ENCODE peak calls at places on chromosomes 1 and 21, in four cellular contexts. F, U, M and K are unnamed samples.
A peak's percentile ranks its signal among the peaks of the same experiment; 100 is the strongest.

GRCh38 chr1:15168479-15168878 is 14.9 kb downstream of the TMEM51 start:
- DNase-seq in F (no peak), U (no peak), M (no peak), K (peak; percentile 67)

GRCh38 chr1:9279172-9279840 is 13.4 kb upstream of the SPSB1 start:
- DNase-seq in U (no peak), M (no peak), F (no peak), K (no peak)

GRCh38 chr1:156538711-156539440 is 33.5 kb downstream of the IQGAP3 start:
- DNase-seq in F (no peak), U (no peak), M (peak; percentile 93), K (no peak)

GRCh38 chr21:37337831-37338230 is 28.7 kb upstream of the DYRK1A start:
- DNase-seq in U (no peak), F (no peak), M (no peak), K (no peak)

GRCh38 chr1:87888456-87888855 is 559.8 kb downstream of the LMO4 start:
- DNase-seq in M (no peak), U (no peak), F (no peak), K (no peak)

GRCh38 chr1:53517821-53518352 is 58.7 kb downstream of the DMRTB1 start:
- DNase-seq in U (no peak), F (no peak), M (no peak), K (no peak)

GRCh38 chr1:64453695-64454094 is 16.2 kb upstream of the CACHD1 start:
- DNase-seq in U (no peak), M (peak; percentile 11), F (no peak), K (no peak)

GRCh38 chr21:29719561-29719960 is 220.2 kb downstream of the GRIK1 start:
- DNase-seq in F (no peak), U (no peak), M (no peak), K (no peak)

GRCh38 chr21:34791776-34792503 is 123.1 kb downstream of the CLIC6 start:
- DNase-seq in F (no peak), U (no peak), M (no peak), K (no peak)

GRCh38 chr1:204335085-204335484 is 24.6 kb downstream of the PLEKHA6 start:
- DNase-seq in M (peak; percentile 56), F (no peak), U (no peak), K (no peak)

GRCh38 chr1:61742620-61743431 is 546 bp downstream of the PATJ start:
- DNase-seq in M (peak; percentile 74), F (no peak), U (peak; percentile 63), K (peak; percentile 54)

GRCh38 chr1:208387908-208388756 is 143.9 kb upstream of the PLXNA2 start:
- DNase-seq in M (no peak), F (no peak), U (no peak), K (no peak)

GRCh38 chr1:7667625-7668218 is 103.4 kb upstream of the VAMP3 start:
- DNase-seq in U (peak; percentile 87), F (peak; percentile 73), M (peak; percentile 86), K (peak; percentile 94)

GRCh38 chr1:197362871-197363270 is 94.8 kb downstream of the CRB1 start:
- DNase-seq in M (no peak), U (no peak), F (no peak), K (no peak)

GRCh38 chr1:16006552-16007485 is 2.8 kb downstream of the SRARP start:
- DNase-seq in F (no peak), M (peak; percentile 48), U (no peak), K (no peak)

GRCh38 chr1:227762231-227762911 is 27.1 kb downstream of the SNAP47 start:
- DNase-seq in F (peak; percentile 77), M (peak; percentile 87), U (peak; percentile 85), K (peak; percentile 88)

GRCh38 chr1:67001682-67002425 is 52.1 kb downstream of the SLC35D1 start:
- DNase-seq in U (no peak), M (no peak), F (no peak), K (no peak)

GRCh38 chr1:225873281-225873850 is 8.8 kb downstream of the TMEM63A start:
- DNase-seq in M (no peak), U (no peak), F (no peak), K (no peak)

GRCh38 chr1:48876221-48876785 is 99.6 kb upstream of the BEND5 start:
- DNase-seq in F (no peak), M (no peak), U (no peak), K (no peak)

GRCh38 chr1:119647734-119648619 is at the start of gene ZNF697:
- DNase-seq in M (peak; percentile 98), U (peak; percentile 96), F (no peak), K (peak; percentile 99)

GRCh38 chr1:169890761-169891538 is 2.7 kb downstream of the SCYL3 start:
- DNase-seq in F (no peak), U (no peak), M (peak; percentile 82), K (no peak)

GRCh38 chr21:46610018-46610701 is 5.3 kb upstream of the S100B start:
- DNase-seq in F (no peak), M (no peak), U (no peak), K (no peak)

GRCh38 chr21:28436286-28436932 is 556.3 kb downstream of the LTN1 start:
- DNase-seq in M (peak; percentile 2), F (no peak), U (peak; percentile 65), K (no peak)

GRCh38 chr1:65068202-65069011 is 79.6 kb upstream of the AK4 start:
- DNase-seq in F (no peak), U (no peak), M (peak; percentile 13), K (no peak)

GRCh38 chr1:178941849-178942248 is 71.0 kb upstream of the ANGPTL1 start:
- DNase-seq in F (no peak), M (no peak), U (no peak), K (no peak)

GRCh38 chr1:162976628-162977027 is 92.5 kb upstream of the RGS4 start:
- DNase-seq in M (no peak), F (no peak), U (no peak), K (no peak)

GRCh38 chr1:102032534-102032933 is 35.8 kb upstream of the OLFM3 start:
- DNase-seq in U (no peak), M (no peak), F (no peak), K (no peak)

GRCh38 chr1:197021716-197022115 is 44.4 kb downstream of the CFHR5 start:
- DNase-seq in M (peak; percentile 29), F (no peak), U (no peak), K (no peak)

GRCh38 chr1:244325056-244325764 is 126.5 kb downstream of the ADSS2 start:
- DNase-seq in M (no peak), U (no peak), F (no peak), K (no peak)

DNA sequence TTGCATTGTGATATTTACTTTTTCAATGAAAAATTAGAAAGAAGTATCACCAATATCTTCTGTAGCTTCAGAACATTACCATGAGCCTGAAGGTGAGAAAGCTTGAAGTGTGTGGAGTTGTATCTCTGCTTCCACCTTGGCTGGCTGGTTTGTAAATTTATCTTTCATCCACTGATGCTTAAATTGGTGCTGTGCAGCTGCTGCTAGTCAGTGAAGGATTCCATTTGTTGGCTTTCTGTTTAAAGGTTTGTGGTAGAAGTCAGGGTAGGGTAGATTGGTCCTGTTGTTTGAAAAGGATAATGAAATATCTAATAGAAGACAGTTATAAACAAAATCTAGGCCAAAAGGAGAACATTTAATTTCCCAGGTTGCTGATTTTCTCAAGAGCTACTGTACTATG is 105.7 kb downstream of the C1orf21 start:
- DNase-seq in M (no peak), F (no peak), U (no peak), K (no peak)
- H3K4me3 ChIP-seq in M (no peak overlapping the region), F (no peak overlapping the region), U (no peak overlapping the region), K (no peak overlapping the region)

GRCh38 chr1:150550222-150551048 is 1.2 kb downstream of the ADAMTSL4 start:
- DNase-seq in F (no peak), U (peak; percentile 82), M (peak; percentile 68), K (no peak)

GRCh38 chr1:150551784-150552691 is 2.8 kb downstream of the ADAMTSL4 start:
- DNase-seq in U (peak; percentile 95), M (peak; percentile 77), F (no peak), K (peak; percentile 90)

GRCh38 chr1:150552692-150553278 is 3.6 kb downstream of the ADAMTSL4 start:
- DNase-seq in U (peak; percentile 47), M (no peak), F (no peak), K (no peak)

GRCh38 chr1:150549496-150550221 is 451 bp downstream of the ADAMTSL4 start:
- DNase-seq in U (peak; percentile 63), F (no peak), M (peak; percentile 81), K (peak; percentile 62)

GRCh38 chr1:150551049-150551783 is 2.0 kb downstream of the ADAMTSL4 start:
- DNase-seq in U (no peak), F (no peak), M (no peak), K (no peak)
- H3K4me3 ChIP-seq in U (no peak overlapping the region), F (no peak overlapping the region), M (no peak overlapping the region), K (no peak overlapping the region)

DNA sequence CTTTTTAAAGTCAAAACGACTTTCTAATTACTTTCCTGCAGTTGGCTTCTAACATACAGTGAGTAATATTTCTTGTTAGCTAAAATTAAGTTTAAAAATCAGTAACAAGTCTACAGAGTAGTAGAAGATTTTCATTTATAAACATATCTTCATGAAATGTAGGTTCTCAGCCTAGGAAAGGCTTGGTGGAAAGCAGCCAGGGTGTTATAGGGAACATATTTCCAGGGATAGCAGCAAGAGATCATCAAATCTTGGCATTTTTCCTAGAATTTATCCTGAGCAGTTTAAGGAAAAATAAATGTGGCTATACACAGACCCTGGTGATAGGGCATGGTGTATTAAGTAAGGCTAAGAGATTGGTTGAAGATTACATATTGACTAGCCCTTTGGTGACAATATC is 203.4 kb upstream of the NEGR1 start:
- DNase-seq in U (no peak), F (no peak), M (no peak), K (no peak)
- H3K4me3 ChIP-seq in U (no peak overlapping the region), F (no peak overlapping the region), M (no peak overlapping the region), K (no peak overlapping the region)

DNA sequence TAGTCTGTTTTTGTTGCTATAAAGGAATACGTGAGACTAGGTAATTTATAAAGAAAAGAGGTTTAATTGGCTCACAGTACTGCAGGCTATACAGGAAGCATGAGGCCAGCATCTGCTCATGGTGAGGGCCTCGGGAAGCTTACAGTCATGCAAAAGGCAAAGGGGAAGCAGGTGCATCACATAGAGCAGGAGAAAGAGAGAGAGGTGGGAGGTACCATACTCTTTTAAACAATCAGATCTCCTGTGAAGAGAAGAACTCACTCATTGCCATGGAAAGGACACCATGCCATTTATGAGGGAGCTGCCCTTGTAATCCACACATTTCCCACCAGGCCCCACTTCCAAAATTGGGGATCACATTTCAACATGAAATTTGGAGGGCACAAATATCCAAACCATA is 12.7 kb downstream of the PPP1R12B start:
- DNase-seq in F (no peak), M (no peak), U (no peak), K (no peak)
- H3K4me3 ChIP-seq in F (no peak overlapping the region), M (no peak overlapping the region), U (no peak overlapping the region), K (no peak overlapping the region)

GRCh38 chr1:20790785-20791184 is 3.7 kb upstream of the HP1BP3 start:
- DNase-seq in U (no peak), F (no peak), M (peak; percentile 59), K (no peak)
- H3K4me3 ChIP-seq in U (no peak overlapping the region), F (no peak overlapping the region), M (no peak overlapping the region), K (no peak overlapping the region)

GRCh38 chr1:26579662-26580061 is 50.1 kb downstream of the RPS6KA1 start:
- DNase-seq in M (no peak), U (no peak), F (no peak), K (no peak)
- H3K4me3 ChIP-seq in M (no peak overlapping the region), U (no peak overlapping the region), F (no peak overlapping the region), K (no peak overlapping the region)

GRCh38 chr1:97791251-97791650 is 129.6 kb downstream of the DPYD start:
- DNase-seq in M (no peak), U (no peak), F (no peak), K (no peak)
- H3K4me3 ChIP-seq in M (no peak overlapping the region), U (no peak overlapping the region), F (no peak overlapping the region), K (no peak overlapping the region)

GRCh38 chr1:13733705-13734104 is 33.7 kb downstream of the PRDM2 start:
- DNase-seq in U (no peak), F (no peak), M (no peak), K (no peak)
- H3K4me3 ChIP-seq in U (no peak overlapping the region), F (peak overlapping the region; percentile 21), M (no peak overlapping the region), K (no peak overlapping the region)

GRCh38 chr1:24775901-24776300 is 30.7 kb downstream of the CLIC4 start:
- DNase-seq in U (no peak), M (no peak), F (no peak), K (no peak)
- H3K4me3 ChIP-seq in U (no peak overlapping the region), M (no peak overlapping the region), F (no peak overlapping the region), K (no peak overlapping the region)